ENCODE peak calls at places on chromosomes 3 and 15, in nine cellular contexts. Q is IMR-90, F is tibial artery, Y is SK-N-SH, R is breast epithelium, Z is A549, K is tibial nerve, E is endodermal cell, S is Panc1. C is an unnamed sample.

GRCh38 chr15:36590838-36591237 is 11.4 kb downstream of the CDIN1 start:
- DNase-seq in Z (no peak), E (no peak), Y (no peak), R (no peak), Q (peak; percentile 96), S (no peak), K (no peak), F (no peak), C (no peak)

GRCh38 chr3:147038456-147038855 is 367.9 kb downstream of the ZIC4 start:
- DNase-seq in R (no peak), Z (no peak), E (no peak), Y (no peak), K (no peak), F (no peak), Q (no peak), S (no peak), C (no peak)

GRCh38 chr15:62626903-62627302 is 415.6 kb upstream of the TPM1 start:
- DNase-seq in F (no peak), K (no peak), Y (no peak), Z (peak; percentile 34), Q (no peak), S (no peak), R (no peak), E (no peak), C (no peak)

GRCh38 chr15:69862540-69862939 is 235.2 kb downstream of the TLE3 start:
- DNase-seq in Q (peak; percentile 84), E (no peak), R (no peak), Z (no peak), Y (no peak), K (no peak), S (no peak), F (no peak), C (no peak)

GRCh38 chr3:134336587-134336986 is 37.7 kb downstream of the AMOTL2 start:
- DNase-seq in K (no peak), Z (no peak), Q (peak; percentile 75), E (no peak), S (no peak), F (peak; percentile 87), R (no peak), Y (no peak), C (no peak)

GRCh38 chr3:167246252-167246651 is 133.8 kb downstream of the ZBBX start:
- DNase-seq in Z (no peak), K (no peak), E (no peak), F (no peak), R (no peak), S (no peak), Y (no peak), Q (no peak), C (no peak)

GRCh38 chr3:111325160-111325707 is 216.8 kb upstream of the CD96 start:
- DNase-seq in K (no peak), Z (no peak), Y (no peak), F (no peak), Q (peak; percentile 37), S (no peak), E (no peak), R (no peak), C (no peak)

GRCh38 chr3:100072328-100073048 is 41.8 kb downstream of the FILIP1L start:
- DNase-seq in K (no peak), E (no peak), S (no peak), R (no peak), Y (no peak), F (no peak), Q (no peak), Z (no peak), C (no peak)

GRCh38 chr15:74208901-74209559 is 6.4 kb upstream of the STRA6 start:
- DNase-seq in F (no peak), Y (no peak), S (no peak), E (peak; percentile 87), R (no peak), Z (no peak), Q (peak; percentile 48), K (no peak), C (no peak)

GRCh38 chr3:134144694-134145093 is 106.0 kb downstream of the RYK start:
- DNase-seq in S (no peak), F (no peak), Z (no peak), R (no peak), K (no peak), Y (no peak), Q (no peak), E (no peak), C (no peak)

GRCh38 chr3:39189150-39189510 is 3.3 kb downstream of the XIRP1 start:
- DNase-seq in K (no peak), Q (no peak), R (no peak), S (no peak), E (peak; percentile 40), Y (no peak), F (no peak), Z (no peak), C (no peak)

GRCh38 chr3:22245122-22245521 is 494.1 kb upstream of the ZNF385D start:
- DNase-seq in E (no peak), Y (no peak), Q (peak; percentile 24), S (no peak), F (no peak), R (peak; percentile 28), Z (peak; percentile 8), K (peak; percentile 20), C (no peak)

GRCh38 chr3:12822725-12823373 is 18.5 kb downstream of the RPL32 start:
- DNase-seq in E (no peak), R (no peak), F (no peak), Q (peak; percentile 51), S (no peak), K (no peak), Y (no peak), Z (peak; percentile 54), C (no peak)

GRCh38 chr3:131543714-131544113 is 40.9 kb upstream of the MRPL3 start:
- DNase-seq in Z (peak; percentile 73), S (peak; percentile 36), K (no peak), E (no peak), F (no peak), R (peak; percentile 51), Q (peak; percentile 84), Y (no peak), C (no peak)

GRCh38 chr3:52490035-52490937 is 4.9 kb upstream of the STAB1 start:
- DNase-seq in K (no peak), R (no peak), Z (no peak), E (no peak), F (no peak), Y (no peak), Q (no peak), S (no peak), C (no peak)
- H3K27ac ChIP-seq in K (peak overlapping the region; percentile 65), R (peak overlapping the region; percentile 85), Z (no peak overlapping the region), E (no peak overlapping the region), F (no peak overlapping the region), Y (no peak overlapping the region), Q (no peak overlapping the region), S (no peak overlapping the region), C (peak overlapping the region; percentile 63)

GRCh38 chr15:40095381-40096093 is 13.1 kb downstream of the BMF start:
- DNase-seq in K (no peak), F (peak; percentile 62), E (peak; percentile 37), Z (no peak), S (no peak), Y (no peak), Q (no peak), R (no peak), C (no peak)
- H3K4me1 ChIP-seq in K (no peaks in the 10 kb centered on the region), F (peaks cover 49% of the 10 kb centered on the region), E (peaks cover 45% of the 10 kb centered on the region), Z (peaks cover 55% of the 10 kb centered on the region), S (peaks cover 55% of the 10 kb centered on the region), Y (peaks cover 81% of the 10 kb centered on the region), Q (peaks cover 64% of the 10 kb centered on the region), R (peaks cover 14% of the 10 kb centered on the region), C (peaks cover 95% of the 10 kb centered on the region)

GRCh38 chr3:8713901-8714759 is 19.5 kb upstream of the CAV3 start:
- DNase-seq in S (no peak), F (no peak), R (no peak), K (no peak), Y (no peak), E (peak; percentile 82), Z (peak; percentile 17), Q (no peak), C (no peak)
- TF ChIP-seq CTCF in S (peak; percentile 47), F (no peak), R (no peak), K (no peak), Y (peak; percentile 50), E (peak; percentile 81), Z (peak; percentile 26), Q (peak; percentile 26), C (no peak)

DNA sequence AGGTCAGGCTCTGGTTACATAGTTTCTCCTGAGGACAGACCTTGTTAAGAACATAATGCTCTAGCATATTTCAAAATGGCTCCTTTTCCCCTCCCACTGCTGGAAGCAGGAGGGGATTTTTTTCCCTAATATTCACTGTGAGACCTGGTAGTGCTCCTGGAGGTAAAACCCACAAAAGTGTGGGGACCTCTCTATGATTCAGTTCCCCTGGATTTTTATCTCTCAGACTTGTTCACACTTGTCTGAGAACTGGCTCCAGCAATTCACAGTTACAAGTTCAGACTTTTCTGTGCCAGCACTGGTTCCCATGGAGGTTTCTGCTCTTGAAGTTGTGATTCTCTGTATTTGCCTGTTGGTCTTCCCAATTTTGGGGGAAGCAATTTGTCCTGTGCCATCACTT is 36.3 kb upstream of the PCOLCE2 start:
- DNase-seq in Q (no peak), S (no peak), Z (no peak), F (no peak), E (no peak), K (no peak), Y (no peak), R (no peak), C (no peak)
- H3K27ac ChIP-seq in Q (no peak overlapping the region), S (no peak overlapping the region), Z (no peak overlapping the region), F (no peak overlapping the region), E (no peak overlapping the region), K (no peak overlapping the region), Y (no peak overlapping the region), R (no peak overlapping the region), C (no peak overlapping the region)

GRCh38 chr3:186418601-186419238 is 56.7 kb upstream of the DGKG start:
- DNase-seq in Q (no peak), E (no peak), Y (peak; percentile 45), R (no peak), K (no peak), S (no peak), F (no peak), Z (no peak), C (no peak)
- H3K4me1 ChIP-seq in Q (peaks cover 13% of the 10 kb centered on the region), E (peaks cover 9% of the 10 kb centered on the region), Y (peaks cover 7% of the 10 kb centered on the region), R (no peaks in the 10 kb centered on the region), K (no peaks in the 10 kb centered on the region), S (peaks cover 6% of the 10 kb centered on the region), F (peaks cover 10% of the 10 kb centered on the region), Z (peaks cover 40% of the 10 kb centered on the region), C (peaks cover 13% of the 10 kb centered on the region)

GRCh38 chr15:61545763-61546162 is 316.7 kb upstream of the RORA start:
- DNase-seq in Q (no peak), F (no peak), R (no peak), K (no peak), S (no peak), Z (no peak), Y (no peak), E (no peak), C (no peak)
- TF ChIP-seq CTCF in Q (no peak), F (no peak), R (no peak), K (no peak), S (no peak), Z (no peak), Y (no peak), E (no peak), C (no peak)

DNA sequence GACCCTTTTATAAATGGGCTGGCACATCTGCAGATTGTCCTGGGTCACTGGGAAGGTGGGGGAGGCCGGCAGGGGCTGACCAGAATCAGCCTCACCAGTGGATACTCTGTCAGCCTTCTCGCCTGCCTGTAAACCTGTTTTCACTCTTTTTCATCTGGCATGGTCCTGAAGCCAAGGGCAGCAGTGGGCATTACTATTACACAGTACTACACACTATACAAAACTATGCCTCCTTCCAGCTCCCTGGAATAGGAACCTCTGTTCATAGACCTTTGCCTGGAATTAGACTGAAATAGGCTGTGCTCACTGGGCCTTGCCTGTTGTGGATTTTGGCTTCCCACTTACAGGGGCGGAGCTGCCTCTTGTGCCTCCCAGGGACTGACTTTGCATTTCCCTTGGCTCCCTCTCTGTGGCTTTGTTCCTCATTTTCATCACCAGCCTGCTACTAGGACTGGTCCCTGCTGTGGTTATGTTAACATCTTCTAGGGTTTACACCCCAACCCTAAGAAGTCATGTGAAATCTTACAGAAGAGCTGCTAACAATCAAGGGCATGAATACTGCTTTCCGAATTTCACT is 120.7 kb downstream of the FNDC3B start:
- DNase-seq in S (no peak), R (peak; percentile 54), Q (no peak), Y (no peak), E (peak; percentile 67), K (peak; percentile 42), Z (no peak), F (peak; percentile 94), C (no peak)
- H3K27ac ChIP-seq in S (peak overlapping the region; percentile 70), R (peak overlapping the region; percentile 60), Q (no peak overlapping the region), Y (no peak overlapping the region), E (peak overlapping the region; percentile 25), K (peak overlapping the region; percentile 5), Z (peak overlapping the region; percentile 61), F (peak overlapping the region; percentile 65), C (no peak overlapping the region)